ENCODE peak calls at places on chromosomes 4 and X, in eight cellular contexts. One of them, this sample, is unnamed.

GRCh38 chr4:32689520-32689919 is 1969.4 kb downstream of the PCDH7 start:
- DNase-seq in sigmoid colon: no peak
- DNase-seq in SK-N-MC: no peak
- DNase-seq in upper lobe of right lung: no peak
- DNase-seq in fibroblast of pulmonary artery: peak
- DNase-seq in GM23248: no peak
- DNase-seq in A673: no peak
- DNase-seq in fibroblast of the aortic adventitia: no peak
- DNase-seq in this sample: no peak

GRCh38 chrX:17535229-17535628 is 160.2 kb downstream of the NHS start:
- DNase-seq in GM23248: peak
- DNase-seq in SK-N-MC: no peak
- DNase-seq in fibroblast of pulmonary artery: peak
- DNase-seq in upper lobe of right lung: no peak
- DNase-seq in fibroblast of the aortic adventitia: peak
- DNase-seq in sigmoid colon: no peak
- DNase-seq in A673: peak
- DNase-seq in this sample: peak

GRCh38 chr4:57109847-57110634 is at the start of gene IGFBP7:
- DNase-seq in SK-N-MC: no peak
- DNase-seq in sigmoid colon: peak
- DNase-seq in fibroblast of pulmonary artery: peak
- DNase-seq in fibroblast of the aortic adventitia: peak
- DNase-seq in A673: no peak
- DNase-seq in GM23248: peak
- DNase-seq in upper lobe of right lung: peak
- DNase-seq in this sample: no peak

GRCh38 chr4:111943796-111944203 is 201.5 kb upstream of the FAM241A start:
- DNase-seq in A673: peak
- DNase-seq in fibroblast of pulmonary artery: peak
- DNase-seq in GM23248: peak
- DNase-seq in SK-N-MC: no peak
- DNase-seq in sigmoid colon: no peak
- DNase-seq in upper lobe of right lung: peak
- DNase-seq in fibroblast of the aortic adventitia: peak
- DNase-seq in this sample: peak

GRCh38 chrX:16719334-16720084 is at the start of gene SYAP1:
- DNase-seq in A673: peak
- DNase-seq in GM23248: peak
- DNase-seq in upper lobe of right lung: peak
- DNase-seq in fibroblast of pulmonary artery: peak
- DNase-seq in SK-N-MC: peak
- DNase-seq in fibroblast of the aortic adventitia: peak
- DNase-seq in sigmoid colon: peak
- DNase-seq in this sample: peak

GRCh38 chrX:48818866-48819265 is 7.4 kb upstream of the ERAS start:
- DNase-seq in fibroblast of pulmonary artery: no peak
- DNase-seq in GM23248: no peak
- DNase-seq in sigmoid colon: no peak
- DNase-seq in SK-N-MC: no peak
- DNase-seq in A673: no peak
- DNase-seq in fibroblast of the aortic adventitia: no peak
- DNase-seq in upper lobe of right lung: no peak
- DNase-seq in this sample: no peak

GRCh38 chrX:16188687-16189086 is 21.4 kb downstream of the MAGEB17 start:
- DNase-seq in GM23248: peak
- DNase-seq in SK-N-MC: no peak
- DNase-seq in fibroblast of the aortic adventitia: peak
- DNase-seq in A673: no peak
- DNase-seq in sigmoid colon: no peak
- DNase-seq in fibroblast of pulmonary artery: peak
- DNase-seq in upper lobe of right lung: no peak
- DNase-seq in this sample: no peak

GRCh38 chr4:73902038-73902637 is 32.9 kb downstream of the CXCL1 start:
- DNase-seq in upper lobe of right lung: no peak
- DNase-seq in GM23248: peak
- DNase-seq in fibroblast of the aortic adventitia: peak
- DNase-seq in sigmoid colon: no peak
- DNase-seq in A673: no peak
- DNase-seq in fibroblast of pulmonary artery: no peak
- DNase-seq in SK-N-MC: no peak
- DNase-seq in this sample: no peak

GRCh38 chr4:58111818-58112217 is 1001.6 kb upstream of the IGFBP7 start:
- DNase-seq in upper lobe of right lung: no peak
- DNase-seq in GM23248: peak
- DNase-seq in sigmoid colon: no peak
- DNase-seq in fibroblast of the aortic adventitia: no peak
- DNase-seq in fibroblast of pulmonary artery: no peak
- DNase-seq in A673: no peak
- DNase-seq in SK-N-MC: no peak
- DNase-seq in this sample: no peak

GRCh38 chrX:23392195-23392594 is 57.5 kb downstream of the PTCHD1 start:
- DNase-seq in upper lobe of right lung: no peak
- DNase-seq in A673: no peak
- DNase-seq in GM23248: no peak
- DNase-seq in sigmoid colon: no peak
- DNase-seq in fibroblast of the aortic adventitia: no peak
- DNase-seq in SK-N-MC: no peak
- DNase-seq in fibroblast of pulmonary artery: no peak
- DNase-seq in this sample: no peak

GRCh38 chr4:184807797-184808718 is 17.7 kb downstream of the ACSL1 start:
- DNase-seq in GM23248: peak
- DNase-seq in fibroblast of the aortic adventitia: peak
- DNase-seq in SK-N-MC: no peak
- DNase-seq in A673: no peak
- DNase-seq in upper lobe of right lung: no peak
- DNase-seq in fibroblast of pulmonary artery: peak
- DNase-seq in sigmoid colon: no peak
- DNase-seq in this sample: no peak

GRCh38 chrX:1387141-1387776 is 4.7 kb downstream of the SLC25A6 start:
- DNase-seq in GM23248: no peak
- DNase-seq in fibroblast of pulmonary artery: no peak
- DNase-seq in A673: no peak
- DNase-seq in upper lobe of right lung: peak
- DNase-seq in SK-N-MC: no peak
- DNase-seq in sigmoid colon: peak
- DNase-seq in fibroblast of the aortic adventitia: no peak
- DNase-seq in this sample: no peak

GRCh38 chrX:151793886-151794285 is 59.3 kb downstream of the CNGA2 start:
- DNase-seq in SK-N-MC: no peak
- DNase-seq in sigmoid colon: no peak
- DNase-seq in fibroblast of pulmonary artery: no peak
- DNase-seq in A673: no peak
- DNase-seq in GM23248: no peak
- DNase-seq in fibroblast of the aortic adventitia: no peak
- DNase-seq in upper lobe of right lung: no peak
- DNase-seq in this sample: no peak

GRCh38 chr4:105895609-105896460 is 564 bp downstream of the NPNT start:
- DNase-seq in upper lobe of right lung: peak
- DNase-seq in fibroblast of pulmonary artery: no peak
- DNase-seq in GM23248: peak
- DNase-seq in fibroblast of the aortic adventitia: no peak
- DNase-seq in sigmoid colon: no peak
- DNase-seq in SK-N-MC: no peak
- DNase-seq in A673: peak
- DNase-seq in this sample: no peak

GRCh38 chr4:105594094-105595010 is 41.9 kb downstream of the ARHGEF38 start:
- DNase-seq in fibroblast of the aortic adventitia: no peak
- DNase-seq in sigmoid colon: no peak
- DNase-seq in upper lobe of right lung: no peak
- DNase-seq in GM23248: no peak
- DNase-seq in fibroblast of pulmonary artery: no peak
- DNase-seq in A673: no peak
- DNase-seq in SK-N-MC: no peak
- DNase-seq in this sample: no peak

GRCh38 chr4:74855879-74856278 is 61.6 kb upstream of the BTC start:
- DNase-seq in fibroblast of the aortic adventitia: no peak
- DNase-seq in upper lobe of right lung: no peak
- DNase-seq in sigmoid colon: no peak
- DNase-seq in GM23248: no peak
- DNase-seq in fibroblast of pulmonary artery: no peak
- DNase-seq in A673: no peak
- DNase-seq in SK-N-MC: no peak
- DNase-seq in this sample: no peak

GRCh38 chr4:97123573-97123972 is 1019.7 kb downstream of the STPG2 start:
- DNase-seq in A673: no peak
- DNase-seq in upper lobe of right lung: no peak
- DNase-seq in fibroblast of the aortic adventitia: no peak
- DNase-seq in sigmoid colon: no peak
- DNase-seq in fibroblast of pulmonary artery: no peak
- DNase-seq in GM23248: no peak
- DNase-seq in SK-N-MC: no peak
- DNase-seq in this sample: no peak

GRCh38 chr4:131644619-131645018 is 1504.5 kb upstream of the PCDH10 start:
- DNase-seq in GM23248: no peak
- DNase-seq in upper lobe of right lung: no peak
- DNase-seq in SK-N-MC: no peak
- DNase-seq in fibroblast of the aortic adventitia: peak
- DNase-seq in sigmoid colon: no peak
- DNase-seq in A673: peak
- DNase-seq in fibroblast of pulmonary artery: peak
- DNase-seq in this sample: no peak

GRCh38 chrX:149939271-149940014 is 1.2 kb upstream of the EOLA2 start:
- DNase-seq in fibroblast of the aortic adventitia: peak
- DNase-seq in sigmoid colon: peak
- DNase-seq in fibroblast of pulmonary artery: peak
- DNase-seq in GM23248: peak
- DNase-seq in A673: peak
- DNase-seq in SK-N-MC: peak
- DNase-seq in upper lobe of right lung: peak
- DNase-seq in this sample: peak

GRCh38 chr4:2217726-2218125 is 24.2 kb downstream of the HAUS3 start:
- DNase-seq in GM23248: peak
- DNase-seq in A673: no peak
- DNase-seq in fibroblast of pulmonary artery: peak
- DNase-seq in SK-N-MC: no peak
- DNase-seq in fibroblast of the aortic adventitia: peak
- DNase-seq in sigmoid colon: no peak
- DNase-seq in upper lobe of right lung: no peak
- DNase-seq in this sample: no peak

GRCh38 chr4:40233227-40233626 is 36.4 kb downstream of the RHOH start:
- DNase-seq in A673: no peak
- DNase-seq in SK-N-MC: no peak
- DNase-seq in fibroblast of pulmonary artery: no peak
- DNase-seq in upper lobe of right lung: no peak
- DNase-seq in GM23248: no peak
- DNase-seq in sigmoid colon: no peak
- DNase-seq in fibroblast of the aortic adventitia: no peak
- DNase-seq in this sample: no peak

GRCh38 chrX:132442674-132443073 is 46.2 kb downstream of the MBNL3 start:
- DNase-seq in upper lobe of right lung: no peak
- DNase-seq in fibroblast of pulmonary artery: peak
- DNase-seq in A673: no peak
- DNase-seq in fibroblast of the aortic adventitia: peak
- DNase-seq in sigmoid colon: no peak
- DNase-seq in SK-N-MC: no peak
- DNase-seq in GM23248: peak
- DNase-seq in this sample: no peak

GRCh38 chrX:9466115-9466495 is 1.2 kb downstream of the TBL1X start:
- DNase-seq in fibroblast of pulmonary artery: no peak
- DNase-seq in A673: peak
- DNase-seq in SK-N-MC: no peak
- DNase-seq in upper lobe of right lung: peak
- DNase-seq in sigmoid colon: peak
- DNase-seq in GM23248: peak
- DNase-seq in fibroblast of the aortic adventitia: no peak
- DNase-seq in this sample: no peak

DNA sequence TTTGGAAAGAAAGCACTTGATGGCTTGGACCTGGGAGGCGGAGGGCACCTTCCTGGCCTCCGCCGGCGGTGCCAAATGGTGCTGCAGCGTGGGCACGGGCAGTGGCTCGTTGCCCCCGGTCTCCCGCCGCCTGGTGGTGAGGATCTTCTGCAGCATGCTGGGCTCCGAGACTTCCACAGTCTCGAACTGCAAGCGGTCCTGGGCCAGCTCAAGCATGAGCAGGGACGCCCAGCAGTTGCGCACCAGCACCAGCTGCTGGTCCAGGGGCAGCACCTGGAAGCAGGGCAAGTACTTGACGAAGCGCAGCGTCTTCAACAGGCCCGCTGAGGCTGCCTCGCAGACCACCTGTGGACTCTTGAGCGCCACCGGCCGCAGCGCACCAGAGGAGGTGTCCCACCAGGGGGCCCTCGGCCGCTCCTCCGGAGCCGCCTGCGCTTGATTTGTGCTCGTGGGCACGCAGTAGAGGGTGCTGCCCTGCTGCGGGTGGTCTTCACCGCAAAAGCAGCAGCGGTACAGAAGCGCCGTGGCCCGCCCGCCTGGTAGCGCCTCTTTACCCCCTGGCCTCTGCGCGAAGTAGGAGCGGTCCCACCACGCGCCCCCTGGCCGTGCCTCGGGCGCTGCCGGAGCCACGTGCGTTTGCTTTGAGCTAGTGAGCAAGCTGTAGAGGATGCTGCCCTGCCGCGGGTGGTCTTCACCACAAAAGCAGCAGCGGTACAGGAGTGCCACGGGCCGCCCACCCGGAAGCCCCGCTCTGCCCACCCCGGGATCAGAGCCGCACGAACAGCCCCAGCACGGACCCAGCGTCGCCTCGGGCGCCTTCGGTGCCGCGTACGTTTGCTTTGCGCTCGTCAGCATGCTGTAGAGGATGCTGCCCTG is 689 bp downstream of the NR0B1 start:
- DNase-seq in upper lobe of right lung: no peak
- DNase-seq in fibroblast of pulmonary artery: peak
- DNase-seq in sigmoid colon: no peak
- DNase-seq in fibroblast of the aortic adventitia: no peak
- DNase-seq in GM23248: peak
- DNase-seq in A673: peak
- DNase-seq in SK-N-MC: no peak
- DNase-seq in this sample: no peak
- H3K4me3 ChIP-seq in upper lobe of right lung: no peak
- H3K4me3 ChIP-seq in fibroblast of pulmonary artery: no peak
- H3K4me3 ChIP-seq in sigmoid colon: no peak
- H3K4me3 ChIP-seq in fibroblast of the aortic adventitia: peak
- H3K4me3 ChIP-seq in GM23248: peak
- H3K4me3 ChIP-seq in A673: peak
- H3K4me3 ChIP-seq in SK-N-MC: peak
- H3K4me3 ChIP-seq in this sample: no peak

GRCh38 chr4:186840222-186840701 is 116.6 kb upstream of the FAT1 start:
- DNase-seq in SK-N-MC: no peak
- DNase-seq in upper lobe of right lung: no peak
- DNase-seq in fibroblast of the aortic adventitia: peak
- DNase-seq in GM23248: no peak
- DNase-seq in A673: no peak
- DNase-seq in sigmoid colon: peak
- DNase-seq in fibroblast of pulmonary artery: no peak
- DNase-seq in this sample: no peak
- H3K4me3 ChIP-seq in SK-N-MC: no peak
- H3K4me3 ChIP-seq in upper lobe of right lung: peak
- H3K4me3 ChIP-seq in fibroblast of the aortic adventitia: peak
- H3K4me3 ChIP-seq in GM23248: no peak
- H3K4me3 ChIP-seq in A673: no peak
- H3K4me3 ChIP-seq in sigmoid colon: no peak
- H3K4me3 ChIP-seq in fibroblast of pulmonary artery: no peak
- H3K4me3 ChIP-seq in this sample: no peak

GRCh38 chr4:43113196-43113595 is 220.7 kb downstream of the GRXCR1 start:
- DNase-seq in A673: no peak
- DNase-seq in upper lobe of right lung: no peak
- DNase-seq in GM23248: no peak
- DNase-seq in fibroblast of pulmonary artery: no peak
- DNase-seq in fibroblast of the aortic adventitia: no peak
- DNase-seq in sigmoid colon: no peak
- DNase-seq in SK-N-MC: no peak
- DNase-seq in this sample: no peak
- H3K4me3 ChIP-seq in A673: no peak
- H3K4me3 ChIP-seq in upper lobe of right lung: no peak
- H3K4me3 ChIP-seq in GM23248: no peak
- H3K4me3 ChIP-seq in fibroblast of pulmonary artery: no peak
- H3K4me3 ChIP-seq in fibroblast of the aortic adventitia: no peak
- H3K4me3 ChIP-seq in sigmoid colon: no peak
- H3K4me3 ChIP-seq in SK-N-MC: no peak
- H3K4me3 ChIP-seq in this sample: no peak

GRCh38 chr4:110032603-110033002 is 119.9 kb downstream of the EGF start:
- DNase-seq in fibroblast of pulmonary artery: no peak
- DNase-seq in SK-N-MC: no peak
- DNase-seq in GM23248: no peak
- DNase-seq in sigmoid colon: peak
- DNase-seq in A673: peak
- DNase-seq in upper lobe of right lung: no peak
- DNase-seq in fibroblast of the aortic adventitia: no peak
- DNase-seq in this sample: peak
- H3K4me3 ChIP-seq in fibroblast of pulmonary artery: no peak
- H3K4me3 ChIP-seq in SK-N-MC: no peak
- H3K4me3 ChIP-seq in GM23248: no peak
- H3K4me3 ChIP-seq in sigmoid colon: no peak
- H3K4me3 ChIP-seq in A673: no peak
- H3K4me3 ChIP-seq in upper lobe of right lung: no peak
- H3K4me3 ChIP-seq in fibroblast of the aortic adventitia: no peak
- H3K4me3 ChIP-seq in this sample: no peak

This sample was measured in Jurkat, Clone E6-1.